ENCODE peak calls at places on chromosomes 16 and 17, in six cellular contexts. V, Z, W, A, D and R are unnamed samples.

GRCh38 chr16:57307365-57307764 is 22.9 kb upstream of the PLLP start:
- DNase-seq in V (no peak), W (no peak), D (no peak), Z (no peak), A (no peak), R (no peak)

GRCh38 chr17:55175788-55176425 is 88.9 kb upstream of the HLF start:
- DNase-seq in A (no peak), W (peak; percentile 49), V (no peak), D (no peak), Z (no peak), R (no peak)

GRCh38 chr16:88482630-88483391 is 29.7 kb downstream of the ZFPM1 start:
- DNase-seq in V (no peak), A (no peak), Z (no peak), D (peak; percentile 77), W (no peak), R (no peak)

GRCh38 chr16:23148513-23149266 is 562 bp downstream of the USP31 start:
- DNase-seq in D (peak; percentile 84), A (no peak), V (peak; percentile 23), W (no peak), Z (peak; percentile 32), R (peak; percentile 57)

GRCh38 chr17:53353919-53354351 is 468.8 kb upstream of the KIF2B start:
- DNase-seq in Z (no peak), V (no peak), A (no peak), D (peak; percentile 66), W (peak; percentile 46), R (no peak)

GRCh38 chr17:36149296-36149820 is 27.1 kb downstream of the TBC1D3B start:
- DNase-seq in W (no peak), V (no peak), A (no peak), Z (peak; percentile 25), D (peak; percentile 7), R (no peak)

GRCh38 chr16:1158456-1159324 is 5.8 kb downstream of the CACNA1H start:
- DNase-seq in A (no peak), D (peak; percentile 65), W (no peak), Z (peak; percentile 28), V (no peak), R (no peak)

GRCh38 chr16:69522041-69522578 is 43.7 kb upstream of the NFAT5 start:
- DNase-seq in V (no peak), Z (no peak), A (no peak), W (no peak), D (no peak), R (no peak)

GRCh38 chr17:58330544-58330996 is 2.0 kb upstream of the TSPOAP1 start:
- DNase-seq in D (no peak), W (no peak), V (no peak), Z (no peak), A (no peak), R (no peak)

GRCh38 chr16:87464691-87465300 is 28.0 kb downstream of the ZCCHC14 start:
- DNase-seq in A (no peak), D (peak; percentile 63), W (no peak), Z (peak; percentile 84), V (peak; percentile 19), R (no peak)

GRCh38 chr17:35046740-35047283 is 16.7 kb downstream of the RFFL start:
- DNase-seq in Z (no peak), A (no peak), W (no peak), V (peak; percentile 44), D (no peak), R (peak; percentile 86)

GRCh38 chr16:50299508-50300105 is 33.3 kb downstream of the ADCY7 start:
- DNase-seq in W (no peak), D (peak; percentile 3), Z (no peak), A (no peak), V (no peak), R (no peak)

GRCh38 chr16:21101631-21102420 is 48.8 kb downstream of the DNAH3 start:
- DNase-seq in D (peak; percentile 23), W (no peak), Z (peak; percentile 7), A (peak; percentile 19), V (no peak), R (peak; percentile 13)

GRCh38 chr16:25198021-25198420 is 18.7 kb upstream of the AQP8 start:
- DNase-seq in D (no peak), W (no peak), V (no peak), A (peak; percentile 51), Z (peak; percentile 50), R (no peak)

GRCh38 chr16:2963611-2964415 is at the start of gene KREMEN2:
- DNase-seq in V (no peak), W (peak; percentile 63), D (peak; percentile 23), A (peak; percentile 74), Z (peak; percentile 50), R (no peak)

GRCh38 chr17:49580981-49581644 is 5.4 kb downstream of the NXPH3 start:
- DNase-seq in A (no peak), D (no peak), Z (no peak), W (no peak), V (no peak), R (no peak)

GRCh38 chr17:51739245-51739886 is 419.1 kb downstream of the CA10 start:
- DNase-seq in D (no peak), A (no peak), V (no peak), W (no peak), Z (no peak), R (no peak)

GRCh38 chr17:71180801-71181385 is 939.9 kb upstream of the SOX9 start:
- DNase-seq in D (peak; percentile 62), Z (peak; percentile 12), V (no peak), W (peak; percentile 15), A (no peak), R (no peak)

GRCh38 chr17:3655766-3656165 is 12.6 kb downstream of the TAX1BP3 start:
- DNase-seq in V (no peak), A (no peak), Z (no peak), D (no peak), W (no peak), R (no peak)

GRCh38 chr17:47189732-47190621 is 882 bp upstream of the CDC27 start:
- DNase-seq in W (no peak), D (no peak), V (no peak), Z (no peak), A (no peak), R (no peak)

GRCh38 chr17:79633937-79634813 is 23.3 kb upstream of the RBFOX3 start:
- DNase-seq in Z (no peak), A (no peak), W (no peak), V (no peak), D (no peak), R (no peak)

GRCh38 chr17:58575511-58575910 is 61.1 kb upstream of the MTMR4 start:
- DNase-seq in A (peak; percentile 29), V (no peak), W (no peak), Z (peak; percentile 62), D (no peak), R (no peak)

GRCh38 chr16:88430524-88431446 is 22.3 kb upstream of the ZFPM1 start:
- DNase-seq in V (no peak), A (no peak), D (peak; percentile 29), W (no peak), Z (no peak), R (no peak)

GRCh38 chr17:57092171-57092570 is 7.1 kb downstream of the AKAP1 start:
- DNase-seq in D (no peak), W (no peak), A (no peak), V (no peak), Z (no peak), R (no peak)

GRCh38 chr16:85798901-85799496 is 345 bp downstream of the EMC8 start:
- DNase-seq in A (no peak), Z (peak; percentile 36), D (peak; percentile 21), W (no peak), V (no peak), R (peak; percentile 34)

GRCh38 chr17:51103451-51103850 is 17.2 kb downstream of the SPAG9 start:
- DNase-seq in D (no peak), A (no peak), V (no peak), W (no peak), Z (no peak), R (no peak)

GRCh38 chr16:77462894-77463293 is 28.1 kb upstream of the ADAMTS18 start:
- DNase-seq in A (no peak), Z (no peak), D (no peak), V (no peak), W (no peak), R (no peak)

GRCh38 chr17:74994440-74994839 is 7.0 kb downstream of the CDR2L start:
- DNase-seq in W (no peak), V (no peak), A (no peak), D (no peak), Z (peak; percentile 45), R (no peak)

GRCh38 chr17:50495217-50495823 is 12.9 kb upstream of the MYCBPAP start:
- DNase-seq in V (no peak), A (no peak), W (no peak), D (no peak), Z (no peak), R (no peak)

GRCh38 chr16:67537636-67538591 is 9.3 kb downstream of the RIPOR1 start:
- DNase-seq in Z (peak; percentile 75), V (peak; percentile 38), W (no peak), D (peak; percentile 75), A (no peak), R (peak; percentile 67)

GRCh38 chr16:47461598-47462266 is 601 bp downstream of the PHKB start:
- DNase-seq in A (peak; percentile 40), D (peak; percentile 43), V (no peak), W (no peak), Z (peak; percentile 48), R (no peak)

GRCh38 chr16:55179858-55180585 is 144.0 kb upstream of the IRX6 start:
- DNase-seq in Z (no peak), V (no peak), D (no peak), A (no peak), W (no peak), R (no peak)

GRCh38 chr16:11145173-11145820 is 110.7 kb downstream of the SOCS1 start:
- DNase-seq in D (no peak), A (no peak), W (no peak), V (no peak), Z (peak; percentile 16), R (no peak)